ENCODE peak calls at places on chromosomes 6 and 20, in four cellular contexts. X, Z, R and C are unnamed samples. For H3K9me3, the result is how much of the 10 kb centered on the place peaks cover.

GRCh38 chr20:44810391-44811149 is at the start of gene RIMS4:
- DNase-seq in X (no peak), Z (no peak), R (no peak), C (no peak)

GRCh38 chr20:42837456-42837855 is 352.2 kb downstream of the PTPRT start:
- DNase-seq in X (no peak), Z (no peak), R (no peak), C (no peak)

GRCh38 chr20:50187403-50188051 is 3.1 kb upstream of the CEBPB start:
- DNase-seq in X (peak), Z (no peak), R (no peak), C (peak)

GRCh38 chr20:34365765-34366213 is 2.7 kb downstream of the ITCH start:
- DNase-seq in X (no peak), Z (no peak), R (no peak), C (no peak)

GRCh38 chr6:52304917-52305316 is 20.4 kb upstream of the MCM3 start:
- DNase-seq in X (no peak), Z (no peak), R (no peak), C (no peak)

GRCh38 chr6:111854683-111855082 is 18.6 kb downstream of the FYN start:
- DNase-seq in X (no peak), Z (no peak), R (no peak), C (no peak)

GRCh38 chr20:64026-64603 is 23.4 kb upstream of the DEFB125 start:
- DNase-seq in X (no peak), Z (no peak), R (no peak), C (no peak)

GRCh38 chr6:45710304-45710821 is 305.3 kb downstream of the CLIC5 start:
- DNase-seq in X (no peak), Z (no peak), R (no peak), C (no peak)

GRCh38 chr6:170184324-170184723 is 106.6 kb downstream of the DLL1 start:
- DNase-seq in X (no peak), Z (no peak), R (no peak), C (no peak)

GRCh38 chr6:56891754-56892153 is 63.2 kb upstream of the BEND6 start:
- DNase-seq in X (no peak), Z (no peak), R (no peak), C (no peak)

GRCh38 chr6:2116496-2116895 is 128.9 kb downstream of the GMDS start:
- DNase-seq in X (no peak), Z (no peak), R (no peak), C (no peak)

GRCh38 chr6:167141667-167142432 is 15.9 kb downstream of the GPR31 start:
- DNase-seq in X (no peak), Z (no peak), R (peak), C (peak)

GRCh38 chr6:70860044-70860443 is 96.8 kb downstream of the B3GAT2 start:
- DNase-seq in X (no peak), Z (no peak), R (no peak), C (no peak)

GRCh38 chr6:157832250-157832967 is 9.4 kb downstream of the SNX9 start:
- DNase-seq in X (no peak), Z (no peak), R (no peak), C (no peak)

GRCh38 chr20:56979125-56979524 is 287.3 kb downstream of the BMP7 start:
- DNase-seq in X (no peak), Z (no peak), R (no peak), C (no peak)

GRCh38 chr20:43984587-43984986 is 69.9 kb downstream of the TOX2 start:
- DNase-seq in X (no peak), Z (peak), R (no peak), C (no peak)

GRCh38 chr6:34656378-34657036 is 40.1 kb downstream of the ILRUN start:
- DNase-seq in X (no peak), Z (no peak), R (no peak), C (peak)

GRCh38 chr6:35751594-35751993 is 14.8 kb downstream of the ARMC12 start:
- DNase-seq in X (no peak), Z (no peak), R (no peak), C (no peak)

GRCh38 chr6:129069006-129069405 is 186.1 kb downstream of the LAMA2 start:
- DNase-seq in X (no peak), Z (no peak), R (no peak), C (no peak)

GRCh38 chr20:57738484-57738883 is 28.7 kb upstream of the PMEPA1 start:
- DNase-seq in X (no peak), Z (no peak), R (no peak), C (no peak)

GRCh38 chr20:50278684-50279531 is 88.3 kb downstream of the CEBPB start:
- DNase-seq in X (peak), Z (peak), R (peak), C (peak)

GRCh38 chr20:6473197-6473596 is 294.3 kb upstream of the BMP2 start:
- DNase-seq in X (no peak), Z (no peak), R (no peak), C (no peak)

GRCh38 chr20:43543138-43543537 is 15.7 kb upstream of the SGK2 start:
- DNase-seq in X (no peak), Z (peak), R (no peak), C (peak)

GRCh38 chr6:63441266-63441956 is 121.6 kb upstream of the LGSN start:
- DNase-seq in X (no peak), Z (no peak), R (no peak), C (no peak)

GRCh38 chr20:55200317-55200716 is 724.9 kb downstream of the DOK5 start:
- DNase-seq in X (no peak), Z (no peak), R (no peak), C (no peak)

GRCh38 chr6:161630674-161631073 is 356.8 kb upstream of the AGPAT4 start:
- DNase-seq in X (no peak), Z (no peak), R (no peak), C (no peak)

GRCh38 chr20:33503564-33503963 is 13.7 kb downstream of the CBFA2T2 start:
- DNase-seq in X (no peak), Z (no peak), R (no peak), C (no peak)

GRCh38 chr20:36116813-36117441 is 37.6 kb upstream of the EPB41L1 start:
- DNase-seq in X (no peak), Z (no peak), R (no peak), C (no peak)

GRCh38 chr6:35214869-35215664 is 1.3 kb downstream of the SCUBE3 start:
- DNase-seq in X (no peak), Z (no peak), R (no peak), C (no peak)

GRCh38 chr20:23513164-23513563 is 22.2 kb downstream of the CST8 start:
- DNase-seq in X (no peak), Z (no peak), R (no peak), C (no peak)

GRCh38 chr6:130159876-130160415 is 62.8 kb downstream of the SAMD3 start:
- DNase-seq in X (no peak), Z (no peak), R (no peak), C (no peak)

GRCh38 chr20:25066386-25066785 is 8.4 kb upstream of the ACSS1 start:
- DNase-seq in X (no peak), Z (no peak), R (no peak), C (no peak)

GRCh38 chr6:5132741-5133140 is 47.6 kb downstream of the PPP1R3G start:
- DNase-seq in X (peak), Z (peak), R (no peak), C (no peak)

GRCh38 chr6:38460216-38460615 is 179.5 kb downstream of the BTBD9 start:
- DNase-seq in X (no peak), Z (no peak), R (no peak), C (no peak)

GRCh38 chr6:159441704-159441981 is 251.4 kb downstream of the SOD2 start:
- DNase-seq in X (no peak), Z (no peak), R (no peak), C (no peak)
- H3K9me3 ChIP-seq in X (under half), Z (under half), R (under half), C (under half)

DNA sequence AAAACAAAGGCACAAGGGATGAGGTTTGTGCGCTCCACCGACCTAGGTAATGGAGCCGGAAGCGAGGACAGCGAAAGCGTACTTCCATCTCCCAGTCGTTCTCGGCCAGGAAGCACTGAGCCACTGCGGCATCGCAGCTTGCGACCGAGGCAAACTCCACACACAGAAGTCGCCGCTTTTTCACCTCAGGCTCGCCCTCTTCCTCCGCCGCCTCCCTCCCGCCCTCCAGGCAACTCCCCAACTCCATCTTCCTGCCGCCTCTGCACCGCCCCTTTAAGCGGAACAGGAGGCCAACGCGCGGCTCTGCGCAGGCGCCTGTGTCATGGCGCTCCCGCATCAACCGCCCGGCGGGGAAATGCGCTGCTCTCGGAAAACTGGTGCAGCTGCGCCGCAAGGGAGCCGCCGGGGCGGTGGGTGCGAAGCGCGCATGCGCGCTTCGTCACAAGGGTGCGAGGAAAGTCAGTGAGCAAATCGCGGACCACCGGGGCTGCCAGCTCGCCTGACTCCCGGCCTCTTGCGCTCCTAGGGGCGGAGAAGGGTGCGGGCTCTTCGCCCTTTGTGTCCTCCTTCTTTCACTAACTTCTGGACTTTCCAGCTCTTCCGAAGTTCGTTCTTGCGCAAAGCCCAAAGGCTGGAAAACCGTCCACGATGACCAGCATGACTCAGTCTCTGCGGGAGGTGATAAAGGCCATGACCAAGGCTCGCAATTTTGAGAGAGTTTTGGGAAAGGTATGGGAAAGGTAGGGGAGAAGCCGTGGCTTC is at the start of the genes ACOT13 and TDP2:
- DNase-seq in X (peak), Z (peak), R (peak), C (peak)
- TF ChIP-seq POLR2AphosphoS5 in X (peak), Z (peak), R (peak), C (peak)

GRCh38 chr20:60950547-60950946 is 301.5 kb upstream of the CDH4 start:
- DNase-seq in X (no peak), Z (no peak), R (no peak), C (no peak)
- H3K9me3 ChIP-seq in X (under half), Z (under half), R (under half), C (under half)

DNA sequence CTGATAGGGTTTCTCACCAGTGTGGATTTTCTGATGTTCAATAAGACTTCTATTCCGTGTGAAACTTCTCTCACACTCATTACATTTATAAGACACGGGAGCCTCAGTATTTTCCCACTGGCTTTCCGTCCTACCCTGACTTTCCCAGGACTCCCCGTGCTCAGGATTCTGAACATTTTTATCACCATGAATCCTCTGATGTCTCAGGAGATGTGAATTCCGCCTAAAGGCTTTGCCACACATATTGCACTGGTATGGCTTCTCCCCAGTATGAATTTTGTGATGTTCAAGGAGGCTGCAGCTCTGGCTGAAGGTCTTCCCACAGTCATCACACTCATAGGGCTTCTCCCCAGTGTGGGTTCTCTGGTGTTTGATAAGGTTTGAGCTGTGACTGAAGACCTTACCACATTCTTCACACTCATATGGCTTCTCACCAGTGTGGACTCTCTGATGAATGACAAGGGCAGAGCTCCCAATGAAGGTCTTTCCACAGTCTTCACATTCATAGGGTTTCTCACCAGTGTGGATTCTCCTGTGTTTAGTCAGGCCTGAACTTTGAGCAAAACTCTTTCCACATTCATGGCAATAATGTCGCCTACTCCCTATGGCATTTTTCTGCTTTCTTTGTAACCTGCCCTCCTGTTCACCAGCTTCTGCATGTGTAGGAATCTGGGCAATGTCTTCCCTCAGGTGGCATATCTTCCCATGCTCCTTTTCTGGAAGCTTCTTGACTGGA is 6.7 kb downstream of the ZKSCAN4 start:
- DNase-seq in X (no peak), Z (no peak), R (no peak), C (no peak)
- TF ChIP-seq POLR2AphosphoS5 in X (no peak), Z (no peak), R (no peak), C (no peak)